ENCODE peak calls at places on chromosomes 11 and 22, in four cellular contexts. R, J, T and W are unnamed samples.

GRCh38 chr22:18024276-18024939 is at the start of gene MICAL3:
- DNase-seq in R (no peak), J (peak; percentile 72), T (peak; percentile 64), W (no peak)

GRCh38 chr11:8329961-8330361 is 66.3 kb upstream of the LMO1 start:
- DNase-seq in R (no peak), J (no peak), T (no peak), W (no peak)

GRCh38 chr22:24822471-24822870 is 16.5 kb downstream of the SGSM1 start:
- DNase-seq in R (no peak), J (no peak), T (no peak), W (no peak)

GRCh38 chr11:8206251-8207079 is 37.6 kb upstream of the RIC3 start:
- DNase-seq in R (no peak), J (peak; percentile 35), T (no peak), W (peak; percentile 65)

GRCh38 chr11:103053997-103054396 is 38.0 kb downstream of the DCUN1D5 start:
- DNase-seq in R (no peak), J (no peak), T (no peak), W (no peak)

GRCh38 chr11:76151561-76152085 is 54.7 kb downstream of the WNT11 start:
- DNase-seq in R (no peak), J (no peak), T (no peak), W (no peak)

GRCh38 chr11:1948389-1948788 is 1.3 kb downstream of the MRPL23 start:
- DNase-seq in R (peak; percentile 56), J (no peak), T (no peak), W (no peak)

GRCh38 chr11:65609711-65610110 is 4.3 kb downstream of the MAP3K11 start:
- DNase-seq in R (no peak), J (no peak), T (no peak), W (no peak)

GRCh38 chr22:49519117-49519737 is 308.4 kb downstream of the BRD1 start:
- DNase-seq in R (no peak), J (no peak), T (no peak), W (no peak)

GRCh38 chr11:11074686-11075370 is 217.0 kb upstream of the ZBED5 start:
- DNase-seq in R (no peak), J (no peak), T (no peak), W (no peak)

GRCh38 chr11:131670876-131671275 is 300.5 kb downstream of the NTM start:
- DNase-seq in R (no peak), J (no peak), T (no peak), W (no peak)

GRCh38 chr22:27692243-27692642 is 109.3 kb downstream of the MN1 start:
- DNase-seq in R (no peak), J (peak; percentile 29), T (peak; percentile 20), W (no peak)

GRCh38 chr11:50298182-50298988 is 265.7 kb downstream of the OR4C45 start:
- DNase-seq in R (no peak), J (no peak), T (no peak), W (no peak)

GRCh38 chr11:113675003-113675471 is 31.1 kb downstream of the TMPRSS5 start:
- DNase-seq in R (no peak), J (peak; percentile 99), T (peak; percentile 88), W (peak; percentile 50)

GRCh38 chr11:119774180-119774763 is 45.3 kb upstream of the NECTIN1 start:
- DNase-seq in R (no peak), J (peak; percentile 26), T (peak; percentile 13), W (no peak)

GRCh38 chr11:31817621-31818493 is 6.7 kb upstream of the PAX6 start:
- DNase-seq in R (no peak), J (peak; percentile 28), T (no peak), W (no peak)

GRCh38 chr11:119491753-119492455 is 68.9 kb upstream of the THY1 start:
- DNase-seq in R (no peak), J (peak; percentile 18), T (peak; percentile 12), W (no peak)

GRCh38 chr22:47194476-47195155 is 432.2 kb downstream of the TBC1D22A start:
- DNase-seq in R (peak; percentile 10), J (no peak), T (no peak), W (peak; percentile 67)

GRCh38 chr11:24234822-24235508 is 261.9 kb upstream of the LUZP2 start:
- DNase-seq in R (peak; percentile 45), J (peak; percentile 59), T (peak; percentile 79), W (no peak)

GRCh38 chr11:70739811-70740474 is 341.6 kb downstream of the CTTN start:
- DNase-seq in R (peak; percentile 21), J (no peak), T (no peak), W (no peak)

GRCh38 chr22:36252754-36253522 is at the start of gene APOL1:
- DNase-seq in R (no peak), J (no peak), T (peak; percentile 43), W (no peak)

GRCh38 chr11:46120711-46121327 is 435 bp downstream of the PHF21A start:
- DNase-seq in R (peak; percentile 46), J (peak; percentile 84), T (peak; percentile 78), W (no peak)

GRCh38 chr11:26901162-26901561 is 92.8 kb upstream of the FIBIN start:
- DNase-seq in R (no peak), J (peak; percentile 63), T (no peak), W (no peak)

GRCh38 chr22:28369849-28370248 is 309.8 kb downstream of the TTC28 start:
- DNase-seq in R (no peak), J (no peak), T (no peak), W (no peak)

GRCh38 chr11:116986521-116987105 is 111.6 kb downstream of the SIK3 start:
- DNase-seq in R (no peak), J (peak; percentile 94), T (peak; percentile 90), W (no peak)

GRCh38 chr11:7451520-7451919 is 33.8 kb upstream of the OLFML1 start:
- DNase-seq in R (no peak), J (no peak), T (no peak), W (no peak)

GRCh38 chr11:73965076-73965763 is 14.4 kb downstream of the DNAJB13 start:
- DNase-seq in R (no peak), J (no peak), T (no peak), W (no peak)

GRCh38 chr11:8017071-8017470 is 29.9 kb downstream of the EIF3F start:
- DNase-seq in R (no peak), J (no peak), T (no peak), W (peak; percentile 38)

GRCh38 chr22:20395181-20395896 is 1.4 kb downstream of the ZNF74 start:
- DNase-seq in R (no peak), J (no peak), T (no peak), W (peak; percentile 70)

GRCh38 chr22:20393705-20394476 is at the start of gene ZNF74:
- DNase-seq in R (peak; percentile 95), J (peak; percentile 92), T (peak; percentile 88), W (peak; percentile 91)

GRCh38 chr22:20391222-20391621 is 2.7 kb upstream of the ZNF74 start:
- DNase-seq in R (no peak), J (no peak), T (no peak), W (no peak)

GRCh38 chr22:20390394-20390907 is 3.5 kb upstream of the ZNF74 start:
- DNase-seq in R (no peak), J (no peak), T (no peak), W (no peak)

DNA sequence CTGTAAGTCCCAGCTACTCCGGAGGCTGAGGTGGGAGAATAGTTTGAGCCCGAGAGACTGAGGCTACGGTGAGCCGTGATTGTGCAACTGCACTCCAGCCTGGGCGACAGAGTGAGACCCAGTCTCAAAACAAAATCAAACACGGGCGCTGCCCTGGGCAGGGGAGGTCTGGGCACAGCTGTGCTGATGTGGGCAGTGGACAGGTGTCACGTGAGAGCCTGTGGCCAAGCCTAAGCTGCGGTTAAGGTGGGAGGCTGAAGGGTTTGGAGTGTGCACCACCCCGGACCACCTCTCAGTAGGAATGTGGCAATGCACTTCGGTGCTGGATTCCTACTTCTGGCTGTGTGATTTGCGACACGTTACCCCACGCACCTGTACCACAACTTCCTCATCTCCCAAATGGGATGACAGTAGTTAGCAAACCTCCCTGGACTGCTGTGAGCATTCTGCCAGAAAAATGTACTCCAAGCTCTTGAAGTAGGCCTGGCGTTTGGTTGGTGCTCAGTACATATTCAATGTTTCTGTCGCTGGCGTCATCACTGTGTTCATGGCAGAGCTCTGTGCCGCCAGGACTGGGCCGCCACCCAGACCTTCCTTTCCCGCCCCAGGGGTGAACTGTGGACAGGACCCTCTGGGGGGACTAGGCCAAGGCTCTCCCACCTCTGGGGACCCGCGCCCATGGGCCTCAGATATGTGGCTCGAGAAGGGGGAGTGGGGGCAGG is 807 bp upstream of the ZNF74 start:
- DNase-seq in R (no peak), J (no peak), T (no peak), W (no peak)
- H3K4me3 ChIP-seq in R (peak overlapping the region; percentile 76), J (peak overlapping the region; percentile 66), T (no peak overlapping the region), W (peak overlapping the region; percentile 88)

DNA sequence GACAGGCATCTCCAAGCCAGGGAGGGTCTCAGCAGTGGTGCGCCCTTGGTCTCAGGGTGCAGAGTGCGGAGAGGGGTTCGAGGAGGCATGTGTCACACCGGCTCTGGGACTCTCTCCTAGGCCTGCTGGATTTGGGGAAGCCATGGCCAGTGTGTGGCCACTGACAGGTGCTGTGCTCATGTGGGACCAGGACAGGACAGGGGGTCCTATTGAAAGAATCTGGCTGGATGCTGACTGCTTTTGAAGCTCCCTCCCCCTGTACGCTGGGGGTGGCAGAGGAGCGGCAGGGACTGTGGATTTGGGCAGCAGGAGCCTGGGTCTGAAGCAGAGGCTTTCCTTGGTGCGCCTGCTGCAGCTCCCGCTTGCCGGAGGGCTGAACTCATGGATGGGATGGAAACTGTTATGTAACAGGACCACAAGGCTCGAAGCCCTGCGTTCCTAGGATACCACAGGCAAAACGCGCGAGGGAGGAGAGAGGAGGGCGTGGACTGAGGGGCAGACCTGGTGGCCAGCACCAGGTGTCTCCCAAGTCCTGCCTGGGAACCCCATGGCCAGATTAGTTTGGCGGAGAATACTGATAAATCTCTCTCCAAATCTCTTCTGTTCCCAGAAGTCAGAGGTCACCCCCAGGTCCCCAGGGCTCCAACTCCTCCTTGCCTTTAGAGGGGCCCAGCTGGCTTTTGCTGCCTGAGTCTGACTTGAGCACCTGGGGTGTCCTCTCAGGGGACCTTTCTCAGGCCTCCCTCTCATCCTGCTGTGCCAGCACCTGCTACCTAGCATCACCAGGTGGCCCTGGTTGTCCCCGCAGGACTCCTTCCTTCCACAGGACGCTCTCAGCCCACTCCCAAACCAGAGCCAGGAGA is 13.8 kb upstream of the TEF start:
- DNase-seq in R (peak; percentile 80), J (peak; percentile 60), T (peak; percentile 22), W (no peak)
- H3K27ac ChIP-seq in R (peak overlapping the region; percentile 86), J (no peak overlapping the region), T (peak overlapping the region; percentile 11), W (peak overlapping the region; percentile 71)

GRCh38 chr11:12474871-12475270 is 97.5 kb downstream of the PARVA start:
- DNase-seq in R (no peak), J (no peak), T (no peak), W (no peak)

GRCh38 chr11:12472401-12473065 is 95.2 kb downstream of the PARVA start:
- DNase-seq in R (no peak), J (peak; percentile 40), T (no peak), W (no peak)

GRCh38 chr11:12469451-12469850 is 92.1 kb downstream of the PARVA start:
- DNase-seq in R (no peak), J (peak; percentile 21), T (peak; percentile 26), W (no peak)

GRCh38 chr11:12470236-12470635 is 92.9 kb downstream of the PARVA start:
- DNase-seq in R (no peak), J (no peak), T (no peak), W (no peak)

DNA sequence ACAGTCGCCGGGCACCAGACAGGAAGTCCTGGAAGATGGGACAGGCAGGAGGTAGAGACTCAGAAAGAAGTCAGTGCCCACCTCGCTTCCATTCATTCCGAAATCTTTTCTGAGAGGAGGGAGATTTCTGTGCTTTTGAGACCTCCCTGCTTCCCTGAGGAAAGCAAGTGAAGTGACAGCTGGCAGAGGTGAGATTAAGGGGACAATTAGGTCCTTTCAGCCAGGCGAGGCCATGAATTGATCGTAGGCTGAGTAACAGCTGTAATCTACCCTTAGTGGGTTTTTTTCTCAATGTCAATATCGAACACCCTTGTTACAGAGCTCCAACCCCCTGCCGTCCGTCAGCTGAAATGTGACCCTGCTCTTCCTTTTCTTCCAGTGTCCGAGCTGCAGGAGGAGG is 96.0 kb downstream of the PARVA start:
- DNase-seq in R (no peak), J (no peak), T (no peak), W (no peak)
- H3K4me3 ChIP-seq in R (no peak overlapping the region), J (no peak overlapping the region), T (no peak overlapping the region), W (no peak overlapping the region)

GRCh38 chr22:45518580-45518991 is 15.9 kb downstream of the FBLN1 start:
- DNase-seq in R (no peak), J (peak; percentile 76), T (no peak), W (no peak)
- H3K27ac ChIP-seq in R (no peak overlapping the region), J (no peak overlapping the region), T (no peak overlapping the region), W (peak overlapping the region; percentile 1)